ENCODE peak calls at places on chromosomes 7 and 10, in eight cellular contexts. U is HCT116, V is IMR-90, Y is A549, X is SK-N-SH, Z is H1, N is GM12878, C is HepG2. R is an unnamed sample.

GRCh38 chr7:66095010-66095409 is 19.4 kb downstream of the ASL start:
- DNase-seq in Z (no peak), N (no peak), X (no peak), V (no peak), Y (no peak), U (no peak), C (no peak), R (no peak)

GRCh38 chr10:79904671-79905321 is 44.1 kb downstream of the SFTPD start:
- DNase-seq in Y (peak), V (peak), U (peak), X (peak), C (no peak), Z (peak), N (no peak), R (peak)

GRCh38 chr7:156185076-156185475 is 372.8 kb upstream of the SHH start:
- DNase-seq in V (no peak), C (no peak), N (no peak), Y (no peak), Z (no peak), U (no peak), X (no peak), R (no peak)

GRCh38 chr10:21406595-21407218 is 118.8 kb downstream of the SKIDA1 start:
- DNase-seq in N (no peak), Z (no peak), U (no peak), X (no peak), Y (no peak), V (peak), C (no peak), R (peak)

GRCh38 chr7:66837007-66837406 is 84.0 kb upstream of the TMEM248 start:
- DNase-seq in N (no peak), X (no peak), V (peak), Y (peak), U (peak), C (peak), Z (peak), R (peak)

GRCh38 chr7:157490465-157490912 is 153.7 kb downstream of the DNAJB6 start:
- DNase-seq in N (peak), U (peak), Z (no peak), Y (peak), X (no peak), C (peak), V (peak), R (peak)

GRCh38 chr10:60423920-60424319 is 34.2 kb upstream of the ANK3 start:
- DNase-seq in Z (no peak), C (no peak), V (no peak), X (no peak), U (no peak), N (no peak), Y (no peak), R (no peak)

GRCh38 chr10:68156373-68157185 is 47.3 kb downstream of the MYPN start:
- DNase-seq in N (no peak), X (peak), U (peak), Z (no peak), Y (peak), V (peak), C (peak), R (peak)

GRCh38 chr7:80654887-80655340 is 16.5 kb downstream of the CD36 start:
- DNase-seq in X (no peak), U (no peak), V (no peak), N (no peak), Y (no peak), Z (no peak), C (peak), R (no peak)

GRCh38 chr10:62691331-62691730 is 113.2 kb upstream of the ADO start:
- DNase-seq in Y (no peak), C (no peak), Z (no peak), N (no peak), X (no peak), U (no peak), V (no peak), R (no peak)

GRCh38 chr7:54615-55014 is 137.8 kb upstream of the FAM20C start:
- DNase-seq in U (no peak), N (no peak), Z (no peak), X (no peak), C (no peak), V (no peak), Y (no peak), R (no peak)

GRCh38 chr10:112565434-112566053 is 118.5 kb downstream of the VTI1A start:
- DNase-seq in Z (no peak), N (no peak), X (peak), C (peak), U (peak), Y (peak), V (peak), R (peak)

GRCh38 chr10:124354411-124355382 is 64.0 kb downstream of the OAT start:
- DNase-seq in C (peak), U (peak), X (peak), V (peak), Z (no peak), N (no peak), Y (peak), R (peak)

GRCh38 chr10:121870413-121870812 is 57.4 kb downstream of the ATE1 start:
- DNase-seq in U (no peak), N (no peak), Y (no peak), Z (no peak), C (no peak), V (no peak), X (no peak), R (no peak)

GRCh38 chr10:104767745-104768144 is 126.7 kb downstream of the SORCS3 start:
- DNase-seq in Z (no peak), Y (no peak), V (no peak), U (peak), X (no peak), N (no peak), C (no peak), R (no peak)

GRCh38 chr7:68542831-68543230 is 1055.4 kb upstream of the AUTS2 start:
- DNase-seq in V (no peak), N (no peak), Z (no peak), U (no peak), Y (no peak), C (no peak), X (no peak), R (no peak)

GRCh38 chr7:132255898-132256297 is 320.4 kb downstream of the PLXNA4 start:
- DNase-seq in N (no peak), U (no peak), V (no peak), Y (no peak), X (peak), C (peak), Z (no peak), R (no peak)

GRCh38 chr10:12587408-12587807 is 238.1 kb downstream of the CAMK1D start:
- DNase-seq in U (no peak), X (no peak), V (peak), Z (no peak), Y (no peak), C (no peak), N (no peak), R (no peak)

GRCh38 chr7:22697322-22697859 is 29.6 kb upstream of the IL6 start:
- DNase-seq in Y (no peak), V (no peak), U (no peak), X (no peak), Z (no peak), N (no peak), C (no peak), R (no peak)

GRCh38 chr7:87872356-87872755 is 3.8 kb downstream of the SLC25A40 start:
- DNase-seq in X (no peak), N (no peak), U (no peak), C (no peak), Z (no peak), Y (no peak), V (no peak), R (no peak)

GRCh38 chr7:38427279-38427955 is 154.0 kb upstream of the TARP start:
- DNase-seq in N (no peak), U (no peak), C (no peak), V (no peak), Z (no peak), X (no peak), Y (no peak), R (no peak)

GRCh38 chr10:12981570-12981969 is 19.9 kb downstream of the CCDC3 start:
- DNase-seq in Z (no peak), X (no peak), U (peak), N (no peak), V (peak), Y (peak), C (no peak), R (no peak)

GRCh38 chr7:80637911-80638765 is at the start of gene CD36:
- DNase-seq in C (no peak), U (no peak), X (no peak), Z (no peak), N (peak), Y (no peak), V (no peak), R (no peak)

DNA sequence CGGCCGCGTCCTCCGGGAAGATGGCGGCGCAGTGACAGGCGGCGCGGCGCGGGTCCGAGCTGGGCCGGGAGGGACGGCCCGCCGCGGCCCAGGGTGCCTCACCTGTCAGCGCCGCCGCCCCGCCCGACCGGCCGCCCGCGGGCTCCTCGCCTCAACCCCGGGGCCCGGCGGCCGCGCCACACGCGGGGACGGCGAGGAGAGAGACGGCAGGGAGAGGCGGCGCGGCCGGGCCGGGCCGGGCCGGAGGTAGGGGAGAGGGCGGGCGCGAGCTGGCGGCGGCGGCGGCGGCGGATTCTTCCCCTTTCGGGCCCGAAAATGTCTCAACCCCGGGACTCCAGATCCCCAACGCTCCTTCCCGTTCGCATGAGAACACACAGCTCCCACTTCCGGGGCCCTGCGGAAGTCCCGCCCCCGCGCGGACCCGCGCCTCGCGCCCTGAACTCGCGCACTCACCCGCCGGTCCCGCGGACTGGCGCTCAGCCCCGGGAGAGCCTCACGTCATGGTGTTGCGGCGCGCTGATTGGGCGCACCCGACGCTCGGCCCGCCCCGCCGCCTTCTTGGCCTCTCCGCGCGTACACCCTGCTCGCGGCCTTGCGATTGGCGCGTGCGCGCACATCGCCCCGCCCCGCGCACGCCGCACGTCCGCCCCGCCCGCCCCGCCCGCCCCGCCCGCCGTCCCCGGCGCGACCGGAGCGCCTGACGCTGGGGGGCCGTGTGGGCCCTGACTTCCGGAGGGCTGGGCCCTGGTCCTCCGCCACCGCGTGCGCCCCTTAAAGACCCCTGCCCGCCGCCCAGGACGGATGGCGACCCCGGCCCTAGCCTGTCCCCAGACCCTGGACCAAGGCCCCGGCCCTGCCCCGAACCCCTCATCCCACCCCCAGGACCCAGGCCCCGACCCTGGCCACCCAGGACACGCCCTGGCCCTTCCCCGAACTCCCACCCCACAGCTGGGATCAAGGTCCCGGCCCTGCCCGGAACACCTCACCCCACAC is at the start of gene LARP4B:
- DNase-seq in N (peak), X (peak), C (peak), Z (peak), U (peak), Y (peak), V (peak), R (peak)
- TF ChIP-seq RAD21 in N (no peak), X (no peak), C (no peak), Z (no peak), U (no peak), Y (no peak), V (no peak), R (no peak)

DNA sequence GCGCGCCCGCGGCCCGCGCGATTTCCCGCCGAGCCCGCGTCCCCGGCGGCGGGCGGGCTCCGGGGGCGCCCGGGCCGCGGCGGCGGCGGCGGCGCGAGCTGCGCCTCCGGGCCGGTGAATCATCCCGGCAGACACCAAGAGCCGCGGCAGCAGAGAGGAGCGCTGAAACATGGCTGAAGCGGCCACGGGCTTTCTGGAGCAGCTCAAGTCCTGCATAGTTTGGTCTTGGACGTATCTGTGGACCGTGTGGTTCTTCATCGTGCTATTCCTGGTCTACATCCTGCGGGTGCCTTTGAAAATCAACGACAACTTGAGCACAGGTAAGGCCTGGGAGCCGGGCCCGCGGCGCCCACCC is at the start of gene ST7:
- DNase-seq in V (peak), X (peak), N (no peak), C (peak), Z (no peak), Y (peak), U (peak), R (no peak)
- TF ChIP-seq RAD21 in V (no peak), X (no peak), N (no peak), C (no peak), Z (no peak), Y (no peak), U (no peak), R (no peak)

GRCh38 chr7:28748346-28748745 is 209.8 kb downstream of the TRIL start:
- DNase-seq in Z (no peak), Y (no peak), V (no peak), N (no peak), U (no peak), X (no peak), C (no peak), R (no peak)

GRCh38 chr7:28748934-28749584 is 209.1 kb downstream of the TRIL start:
- DNase-seq in X (no peak), U (peak), V (peak), Z (no peak), C (no peak), N (no peak), Y (peak), R (no peak)

GRCh38 chr7:28754027-28754426 is 204.1 kb downstream of the TRIL start:
- DNase-seq in C (no peak), X (no peak), V (peak), Y (no peak), U (no peak), Z (no peak), N (no peak), R (no peak)

GRCh38 chr7:28749673-28750072 is 208.5 kb downstream of the TRIL start:
- DNase-seq in Y (no peak), Z (no peak), N (no peak), U (no peak), V (peak), X (no peak), C (no peak), R (no peak)

GRCh38 chr7:28750981-28751380 is 207.1 kb downstream of the TRIL start:
- DNase-seq in Y (no peak), X (no peak), N (no peak), U (no peak), V (no peak), C (no peak), Z (no peak), R (no peak)
- TF ChIP-seq RAD21 in Y (no peak), X (no peak), N (no peak), U (no peak), V (no peak), C (no peak), Z (no peak), R (no peak)

GRCh38 chr10:1652151-1652550 is 85.2 kb downstream of the ADARB2 start:
- DNase-seq in V (no peak), U (no peak), N (no peak), X (peak), C (no peak), Y (no peak), Z (no peak), R (no peak)
- TF ChIP-seq RAD21 in V (no peak), U (no peak), N (no peak), X (no peak), C (no peak), Y (no peak), Z (no peak), R (no peak)

GRCh38 chr10:43395571-43396060 is 13.4 kb downstream of the HNRNPF start:
- DNase-seq in C (no peak), Y (no peak), V (peak), N (no peak), X (peak), U (no peak), Z (no peak), R (no peak)
- TF ChIP-seq RAD21 in C (no peak), Y (no peak), V (no peak), N (no peak), X (no peak), U (no peak), Z (no peak), R (peak)

R was measured in K562.